ENCODE peak calls at places on chromosomes 13 and 19, in six cellular contexts. Z is hippocampal formation, Y is GM03348, C is aorta, M is fibroblast of gingiva, V is NCI-H2107. B is an unnamed sample.

GRCh38 chr13:83996415-83996814 is 114.1 kb upstream of the SLITRK1 start:
- DNase-seq in Z (no peak), Y (no peak), C (no peak), M (no peak), V (no peak), B (no peak)

GRCh38 chr13:40464991-40465390 is 201.4 kb downstream of the FOXO1 start:
- DNase-seq in Z (no peak), Y (no peak), C (no peak), M (no peak), V (no peak), B (no peak)

GRCh38 chr19:16497837-16498236 is 1.6 kb downstream of the C19orf44 start:
- DNase-seq in Z (no peak), Y (no peak), C (no peak), M (no peak), V (no peak), B (no peak)

GRCh38 chr13:80141114-80141849 is 199.6 kb downstream of the SPRY2 start:
- DNase-seq in Z (peak; percentile 68), Y (peak; percentile 49), C (peak; percentile 79), M (peak; percentile 40), V (no peak), B (peak; percentile 66)

GRCh38 chr19:38228491-38229439 is 4.7 kb upstream of the DPF1 start:
- DNase-seq in Z (no peak), Y (peak; percentile 40), C (no peak), M (no peak), V (no peak), B (no peak)

GRCh38 chr13:31160857-31161582 is 684 bp downstream of the HSPH1 start:
- DNase-seq in Z (peak; percentile 52), Y (peak; percentile 78), C (peak; percentile 88), M (peak; percentile 73), V (no peak), B (peak; percentile 51)

GRCh38 chr13:90979059-90979458 is 368.4 kb upstream of the MIR17HG start:
- DNase-seq in Z (no peak), Y (no peak), C (no peak), M (no peak), V (no peak), B (no peak)

GRCh38 chr19:55112781-55113569 is 4.5 kb downstream of the PPP1R12C start:
- DNase-seq in Z (no peak), Y (no peak), C (no peak), M (no peak), V (no peak), B (no peak)

GRCh38 chr13:89763011-89763410 is 1584.5 kb upstream of the MIR17HG start:
- DNase-seq in Z (no peak), Y (no peak), C (no peak), M (no peak), V (no peak), B (no peak)

GRCh38 chr19:28737021-28737525 is 475.9 kb downstream of the UQCRFS1 start:
- DNase-seq in Z (peak; percentile 67), Y (peak; percentile 68), C (no peak), M (peak; percentile 23), V (no peak), B (peak; percentile 47)

GRCh38 chr13:91661692-91662490 is 263.5 kb downstream of the GPC5 start:
- DNase-seq in Z (no peak), Y (no peak), C (no peak), M (no peak), V (no peak), B (no peak)

GRCh38 chr13:35600137-35600536 is 123.6 kb upstream of the MAB21L1 start:
- DNase-seq in Z (no peak), Y (peak; percentile 40), C (no peak), M (peak; percentile 9), V (no peak), B (no peak)

B was measured in stromal cell of bone marrow.